ENCODE peak calls at places on chromosomes 7 and 10, in four cellular contexts. One of them, this sample, is unnamed. For H3K9me3, the result is how much of the 10 kb centered on the place peaks cover.

GRCh38 chr10:110042891-110043290 is 35.1 kb downstream of the ADD3 start:
- DNase-seq in ovary: no peak
- DNase-seq in CD4-positive, alpha-beta T cell: no peak
- DNase-seq in fibroblast of lung: no peak
- DNase-seq in this sample: no peak

GRCh38 chr10:60662917-60663614 is 115.2 kb upstream of the CDK1 start:
- DNase-seq in ovary: no peak
- DNase-seq in CD4-positive, alpha-beta T cell: no peak
- DNase-seq in fibroblast of lung: peak
- DNase-seq in this sample: no peak

GRCh38 chr10:22580711-22581110 is 133.7 kb downstream of the PIP4K2A start:
- DNase-seq in ovary: no peak
- DNase-seq in CD4-positive, alpha-beta T cell: no peak
- DNase-seq in fibroblast of lung: no peak
- DNase-seq in this sample: no peak

GRCh38 chr10:70762441-70763177 is 22.6 kb downstream of the TBATA start:
- DNase-seq in ovary: no peak
- DNase-seq in CD4-positive, alpha-beta T cell: no peak
- DNase-seq in fibroblast of lung: no peak
- DNase-seq in this sample: no peak

GRCh38 chr7:28301148-28301641 is 111.1 kb upstream of the CREB5 start:
- DNase-seq in ovary: peak
- DNase-seq in CD4-positive, alpha-beta T cell: no peak
- DNase-seq in fibroblast of lung: peak
- DNase-seq in this sample: no peak

GRCh38 chr7:1850111-1850975 is 180.3 kb downstream of the ELFN1 start:
- DNase-seq in ovary: no peak
- DNase-seq in CD4-positive, alpha-beta T cell: no peak
- DNase-seq in fibroblast of lung: no peak
- DNase-seq in this sample: peak

GRCh38 chr10:7890802-7891201 is 72.5 kb downstream of the TAF3 start:
- DNase-seq in ovary: no peak
- DNase-seq in CD4-positive, alpha-beta T cell: no peak
- DNase-seq in fibroblast of lung: no peak
- DNase-seq in this sample: no peak

GRCh38 chr10:67664936-67665335 is 31.1 kb downstream of the CTNNA3 start:
- DNase-seq in ovary: no peak
- DNase-seq in CD4-positive, alpha-beta T cell: no peak
- DNase-seq in fibroblast of lung: peak
- DNase-seq in this sample: no peak

GRCh38 chr10:61904711-61905445 is 3.4 kb downstream of the ARID5B start:
- DNase-seq in ovary: peak
- DNase-seq in CD4-positive, alpha-beta T cell: peak
- DNase-seq in fibroblast of lung: peak
- DNase-seq in this sample: no peak

GRCh38 chr7:78203042-78203720 is 404.6 kb downstream of the PHTF2 start:
- DNase-seq in ovary: no peak
- DNase-seq in CD4-positive, alpha-beta T cell: no peak
- DNase-seq in fibroblast of lung: no peak
- DNase-seq in this sample: no peak

GRCh38 chr10:74189999-74190421 is 39.0 kb downstream of the ADK start:
- DNase-seq in ovary: no peak
- DNase-seq in CD4-positive, alpha-beta T cell: no peak
- DNase-seq in fibroblast of lung: peak
- DNase-seq in this sample: no peak

GRCh38 chr7:104859754-104860426 is 154.1 kb upstream of the KMT2E start:
- DNase-seq in ovary: no peak
- DNase-seq in CD4-positive, alpha-beta T cell: no peak
- DNase-seq in fibroblast of lung: no peak
- DNase-seq in this sample: no peak

GRCh38 chr10:6348091-6348862 is 145.5 kb downstream of the PFKFB3 start:
- DNase-seq in ovary: no peak
- DNase-seq in CD4-positive, alpha-beta T cell: peak
- DNase-seq in fibroblast of lung: no peak
- DNase-seq in this sample: no peak

GRCh38 chr10:128526793-128527375 is 400.7 kb upstream of the MKI67 start:
- DNase-seq in ovary: no peak
- DNase-seq in CD4-positive, alpha-beta T cell: no peak
- DNase-seq in fibroblast of lung: no peak
- DNase-seq in this sample: no peak

GRCh38 chr7:34036069-34036920 is 131.0 kb downstream of the BMPER start:
- DNase-seq in ovary: peak
- DNase-seq in CD4-positive, alpha-beta T cell: no peak
- DNase-seq in fibroblast of lung: peak
- DNase-seq in this sample: peak

GRCh38 chr10:21950566-21950965 is 53.0 kb downstream of the DNAJC1 start:
- DNase-seq in ovary: no peak
- DNase-seq in CD4-positive, alpha-beta T cell: no peak
- DNase-seq in fibroblast of lung: no peak
- DNase-seq in this sample: no peak

GRCh38 chr7:129989466-129989865 is 36.7 kb upstream of the UBE2H start:
- DNase-seq in ovary: no peak
- DNase-seq in CD4-positive, alpha-beta T cell: no peak
- DNase-seq in fibroblast of lung: no peak
- DNase-seq in this sample: no peak

GRCh38 chr7:81886211-81886764 is 116.4 kb upstream of the HGF start:
- DNase-seq in ovary: no peak
- DNase-seq in CD4-positive, alpha-beta T cell: no peak
- DNase-seq in fibroblast of lung: no peak
- DNase-seq in this sample: no peak

GRCh38 chr7:3042861-3043489 is 692 bp downstream of the CARD11 start:
- DNase-seq in ovary: no peak
- DNase-seq in CD4-positive, alpha-beta T cell: peak
- DNase-seq in fibroblast of lung: no peak
- DNase-seq in this sample: no peak

GRCh38 chr7:1535100-1535458 is 4.6 kb downstream of the MAFK start:
- DNase-seq in ovary: no peak
- DNase-seq in CD4-positive, alpha-beta T cell: no peak
- DNase-seq in fibroblast of lung: no peak
- DNase-seq in this sample: no peak

GRCh38 chr10:7421519-7421918 is 10.7 kb upstream of the SFMBT2 start:
- DNase-seq in ovary: no peak
- DNase-seq in CD4-positive, alpha-beta T cell: no peak
- DNase-seq in fibroblast of lung: no peak
- DNase-seq in this sample: no peak

GRCh38 chr10:8041284-8042031 is 13.0 kb upstream of the GATA3 start:
- DNase-seq in ovary: no peak
- DNase-seq in CD4-positive, alpha-beta T cell: no peak
- DNase-seq in fibroblast of lung: no peak
- DNase-seq in this sample: no peak

GRCh38 chr7:8176370-8177081 is 85.4 kb downstream of the ICA1 start:
- DNase-seq in ovary: no peak
- DNase-seq in CD4-positive, alpha-beta T cell: peak
- DNase-seq in fibroblast of lung: no peak
- DNase-seq in this sample: no peak

GRCh38 chr10:28385748-28386507 is 83.1 kb upstream of the MPP7 start:
- DNase-seq in ovary: no peak
- DNase-seq in CD4-positive, alpha-beta T cell: no peak
- DNase-seq in fibroblast of lung: no peak
- DNase-seq in this sample: no peak
- H3K9me3 ChIP-seq in ovary: under half
- H3K9me3 ChIP-seq in CD4-positive, alpha-beta T cell: under half
- H3K9me3 ChIP-seq in fibroblast of lung: under half
- H3K9me3 ChIP-seq in this sample: under half

GRCh38 chr7:42704710-42705109 is 207.2 kb downstream of the C7orf25 start:
- DNase-seq in ovary: no peak
- DNase-seq in CD4-positive, alpha-beta T cell: no peak
- DNase-seq in fibroblast of lung: no peak
- DNase-seq in this sample: no peak
- H3K9me3 ChIP-seq in ovary: under half
- H3K9me3 ChIP-seq in CD4-positive, alpha-beta T cell: under half
- H3K9me3 ChIP-seq in fibroblast of lung: under half
- H3K9me3 ChIP-seq in this sample: under half

GRCh38 chr7:64992971-64993370 is 2.1 kb upstream of the ZNF117 start:
- DNase-seq in ovary: no peak
- DNase-seq in CD4-positive, alpha-beta T cell: no peak
- DNase-seq in fibroblast of lung: no peak
- DNase-seq in this sample: no peak

GRCh38 chr7:64993901-64994300 is 3.1 kb upstream of the ZNF117 start:
- DNase-seq in ovary: no peak
- DNase-seq in CD4-positive, alpha-beta T cell: no peak
- DNase-seq in fibroblast of lung: no peak
- DNase-seq in this sample: no peak

GRCh38 chr7:64990936-64991335 is at the start of gene ZNF117:
- DNase-seq in ovary: no peak
- DNase-seq in CD4-positive, alpha-beta T cell: no peak
- DNase-seq in fibroblast of lung: no peak
- DNase-seq in this sample: no peak

DNA sequence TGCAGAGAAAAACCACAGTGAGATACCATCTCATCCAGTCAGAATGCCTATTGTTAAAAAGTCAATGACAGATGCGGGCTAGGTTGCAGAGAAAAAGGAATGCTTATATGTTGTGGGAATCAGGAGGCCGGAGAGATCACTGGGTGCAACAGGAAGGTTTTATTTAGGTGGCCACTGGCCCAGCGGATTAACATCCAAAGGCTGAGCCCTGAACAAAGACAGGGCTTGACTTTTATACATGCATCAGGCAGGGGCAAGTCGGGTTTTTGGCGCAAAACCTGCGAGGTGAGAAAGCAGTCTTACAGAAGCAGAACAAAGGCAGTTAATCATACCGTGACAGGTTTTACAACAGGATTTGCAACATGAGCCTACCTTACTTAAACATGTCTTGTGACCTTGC is 620 bp downstream of the ZNF117 start:
- DNase-seq in ovary: no peak
- DNase-seq in CD4-positive, alpha-beta T cell: no peak
- DNase-seq in fibroblast of lung: no peak
- DNase-seq in this sample: no peak
- H3K9me3 ChIP-seq in ovary: under half
- H3K9me3 ChIP-seq in CD4-positive, alpha-beta T cell: half or more
- H3K9me3 ChIP-seq in fibroblast of lung: under half
- H3K9me3 ChIP-seq in this sample: under half

GRCh38 chr7:158270856-158271413 is 316.7 kb downstream of the PTPRN2 start:
- DNase-seq in ovary: no peak
- DNase-seq in CD4-positive, alpha-beta T cell: no peak
- DNase-seq in fibroblast of lung: no peak
- DNase-seq in this sample: peak

GRCh38 chr7:158271646-158272045 is 316.0 kb downstream of the PTPRN2 start:
- DNase-seq in ovary: no peak
- DNase-seq in CD4-positive, alpha-beta T cell: no peak
- DNase-seq in fibroblast of lung: no peak
- DNase-seq in this sample: peak

GRCh38 chr7:158273138-158273651 is 314.4 kb downstream of the PTPRN2 start:
- DNase-seq in ovary: peak
- DNase-seq in CD4-positive, alpha-beta T cell: no peak
- DNase-seq in fibroblast of lung: no peak
- DNase-seq in this sample: peak

GRCh38 chr7:158272091-158272490 is 315.5 kb downstream of the PTPRN2 start:
- DNase-seq in ovary: no peak
- DNase-seq in CD4-positive, alpha-beta T cell: no peak
- DNase-seq in fibroblast of lung: no peak
- DNase-seq in this sample: peak

DNA sequence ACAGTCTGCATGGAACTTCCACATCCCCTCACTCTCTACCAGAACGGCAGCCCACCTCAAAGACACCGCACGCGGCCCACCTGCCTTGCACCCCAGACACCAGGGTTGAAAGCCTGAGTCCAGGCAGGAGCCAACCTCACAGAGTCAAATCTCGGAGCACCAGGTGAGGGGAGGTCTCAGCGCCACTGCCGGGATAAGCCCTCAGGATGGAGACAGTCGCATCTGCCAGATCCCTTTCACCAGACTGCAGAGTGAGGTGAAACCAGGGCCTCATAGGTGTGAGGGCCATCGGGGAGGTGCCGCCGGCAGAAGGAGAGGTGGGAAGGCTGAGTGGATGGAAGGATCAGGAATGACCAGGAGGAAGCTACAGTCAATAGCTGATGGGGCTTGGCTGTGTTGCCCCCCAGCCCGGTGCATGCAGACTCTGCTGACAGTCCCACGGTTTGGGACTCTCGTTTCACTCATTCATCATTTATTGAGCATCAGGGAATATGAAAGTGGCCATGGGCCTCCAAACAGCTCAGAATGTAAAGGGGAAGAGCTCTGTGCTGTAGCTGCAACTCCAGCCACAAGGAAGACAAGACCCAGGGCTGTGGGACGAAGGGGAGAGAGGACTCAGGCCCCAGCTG is 315.0 kb downstream of the PTPRN2 start:
- DNase-seq in ovary: no peak
- DNase-seq in CD4-positive, alpha-beta T cell: no peak
- DNase-seq in fibroblast of lung: no peak
- DNase-seq in this sample: peak
- H3K9me3 ChIP-seq in ovary: under half
- H3K9me3 ChIP-seq in CD4-positive, alpha-beta T cell: under half
- H3K9me3 ChIP-seq in fibroblast of lung: under half
- H3K9me3 ChIP-seq in this sample: under half

GRCh38 chr10:38118072-38118807 is 24.1 kb downstream of the ZNF37A start:
- DNase-seq in ovary: no peak
- DNase-seq in CD4-positive, alpha-beta T cell: no peak
- DNase-seq in fibroblast of lung: peak
- DNase-seq in this sample: no peak

GRCh38 chr10:38119038-38119437 is 24.9 kb downstream of the ZNF37A start:
- DNase-seq in ovary: no peak
- DNase-seq in CD4-positive, alpha-beta T cell: no peak
- DNase-seq in fibroblast of lung: no peak
- DNase-seq in this sample: no peak
- H3K9me3 ChIP-seq in ovary: under half
- H3K9me3 ChIP-seq in CD4-positive, alpha-beta T cell: half or more
- H3K9me3 ChIP-seq in fibroblast of lung: under half
- H3K9me3 ChIP-seq in this sample: half or more

DNA sequence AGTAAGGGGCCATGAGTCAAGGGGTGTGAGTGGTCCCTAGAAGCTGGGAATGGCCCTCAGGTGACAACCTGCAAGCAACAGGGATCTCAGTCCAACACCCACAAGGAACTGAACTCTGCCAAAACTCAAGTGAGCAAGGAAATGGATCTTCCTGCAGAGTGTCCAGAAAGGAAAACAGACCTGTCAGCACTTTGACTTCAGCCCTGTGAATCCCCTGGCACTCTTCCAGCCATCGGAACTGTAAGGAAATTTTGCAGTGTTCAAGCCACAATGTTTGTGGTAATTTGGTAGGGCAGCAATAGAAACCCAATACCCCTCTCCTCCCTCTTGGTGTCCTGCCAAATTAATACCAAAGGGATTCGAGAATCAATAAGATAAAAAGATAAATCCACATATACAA is 6.9 kb downstream of the LYZL1 start:
- DNase-seq in ovary: no peak
- DNase-seq in CD4-positive, alpha-beta T cell: no peak
- DNase-seq in fibroblast of lung: no peak
- DNase-seq in this sample: no peak
- H3K9me3 ChIP-seq in ovary: under half
- H3K9me3 ChIP-seq in CD4-positive, alpha-beta T cell: under half
- H3K9me3 ChIP-seq in fibroblast of lung: under half
- H3K9me3 ChIP-seq in this sample: under half

GRCh38 chr7:155611808-155612447 is 32.5 kb upstream of the RBM33 start:
- DNase-seq in ovary: no peak
- DNase-seq in CD4-positive, alpha-beta T cell: no peak
- DNase-seq in fibroblast of lung: no peak
- DNase-seq in this sample: no peak
- H3K9me3 ChIP-seq in ovary: under half
- H3K9me3 ChIP-seq in CD4-positive, alpha-beta T cell: under half
- H3K9me3 ChIP-seq in fibroblast of lung: under half
- H3K9me3 ChIP-seq in this sample: under half